ENCODE peak calls at places on chromosome 1, in six cellular contexts. Y is activated naive CD8-positive, alpha-beta T cell treated with anti-CD3 and anti-CD28 coated beads, Interleukin-2, amount 50 U/mL, for 24 hours; R is amniotic stem cell; F is bronchial epithelial cell; N is AG08395; B is NCI-H1436 treated with DMSO at 0.1 percent for 48 hours. X is an unnamed sample.

GRCh38 chr1:228061411-228062084 is 21.0 kb upstream of the ARF1 start:
- DNase-seq in R (no peak), N (no peak), F (no peak), B (no peak), Y (no peak), X (no peak)

GRCh38 chr1:21966247-21967000 is 10.4 kb upstream of the CELA3B start:
- DNase-seq in B (no peak), N (peak), F (peak), R (no peak), Y (no peak), X (no peak)

GRCh38 chr1:65167544-65167943 is 19.5 kb downstream of the AK4 start:
- DNase-seq in N (no peak), F (no peak), B (no peak), Y (no peak), R (no peak), X (no peak)

GRCh38 chr1:1631793-1632420 is at the start of gene MMP23B:
- DNase-seq in N (no peak), Y (no peak), F (no peak), B (no peak), R (no peak), X (peak)

GRCh38 chr1:209585672-209586071 is 2.2 kb downstream of the CAMK1G start:
- DNase-seq in F (no peak), B (peak), N (peak), R (no peak), Y (no peak), X (no peak)

GRCh38 chr1:15526490-15527339 is at the start of gene DNAJC16:
- DNase-seq in N (peak), Y (peak), F (peak), R (peak), B (peak), X (peak)

GRCh38 chr1:25624604-25625003 is 8.0 kb downstream of the MAN1C1 start:
- DNase-seq in F (no peak), R (no peak), B (no peak), N (no peak), Y (no peak), X (no peak)

GRCh38 chr1:26066857-26067256 is 573 bp downstream of the TRIM63 start:
- DNase-seq in F (no peak), N (no peak), B (no peak), R (no peak), Y (no peak), X (no peak)

GRCh38 chr1:161007369-161007768 is 13.6 kb downstream of the F11R start:
- DNase-seq in R (no peak), Y (no peak), N (no peak), F (no peak), B (no peak), X (no peak)

X was measured in GM06990.